ENCODE peak calls at places on chromosomes 3 and 15, in five cellular contexts. A is Karpas-422, V is kidney, Z is MM.1S, S is endothelial cell of umbilical vein. N is an unnamed sample. For H3K4me1, the result is how much of the 10 kb centered on the place peaks cover.

GRCh38 chr15:25251700-25252390 is 187.0 kb downstream of the UBE3A start:
- DNase-seq in A (no peak), V (no peak), Z (no peak), S (no peak), N (no peak)

GRCh38 chr3:129421988-129422745 is 6.3 kb downstream of the EFCAB12 start:
- DNase-seq in A (peak), V (no peak), Z (no peak), S (peak), N (no peak)

GRCh38 chr3:134366928-134367352 is 7.3 kb downstream of the AMOTL2 start:
- DNase-seq in A (no peak), V (peak), Z (no peak), S (peak), N (no peak)

GRCh38 chr3:31013843-31014242 is 119.4 kb upstream of the GADL1 start:
- DNase-seq in A (no peak), V (no peak), Z (no peak), S (no peak), N (peak)

GRCh38 chr3:159859424-159859823 is 129.2 kb upstream of the IL12A start:
- DNase-seq in A (no peak), V (no peak), Z (no peak), S (no peak), N (no peak)

GRCh38 chr15:22949074-22949547 is 31.1 kb downstream of the CYFIP1 start:
- DNase-seq in A (no peak), V (peak), Z (no peak), S (peak), N (no peak)

GRCh38 chr3:32959370-32959769 is 7.9 kb downstream of the CCR4 start:
- DNase-seq in A (no peak), V (no peak), Z (no peak), S (no peak), N (no peak)

GRCh38 chr3:14123308-14124222 is 1.1 kb downstream of the CHCHD4 start:
- DNase-seq in A (peak), V (no peak), Z (peak), S (no peak), N (no peak)

GRCh38 chr15:68275165-68275746 is 2.3 kb upstream of the FEM1B start:
- DNase-seq in A (no peak), V (no peak), Z (no peak), S (no peak), N (no peak)

GRCh38 chr3:33355611-33356010 is 78.4 kb downstream of the FBXL2 start:
- DNase-seq in A (no peak), V (no peak), Z (no peak), S (peak), N (no peak)

GRCh38 chr3:194952882-194953281 is 267.2 kb downstream of the FAM43A start:
- DNase-seq in A (no peak), V (no peak), Z (no peak), S (peak), N (no peak)

GRCh38 chr3:14780927-14781507 is 37.7 kb upstream of the FGD5 start:
- DNase-seq in A (peak), V (peak), Z (peak), S (peak), N (no peak)

GRCh38 chr3:146067048-146067447 is 93.9 kb downstream of the PLOD2 start:
- DNase-seq in A (no peak), V (no peak), Z (no peak), S (no peak), N (no peak)

GRCh38 chr3:107752202-107752990 is 229.6 kb downstream of the BBX start:
- DNase-seq in A (peak), V (no peak), Z (peak), S (peak), N (no peak)

GRCh38 chr3:9649791-9650521 is 651 bp downstream of the MTMR14 start:
- DNase-seq in A (peak), V (no peak), Z (no peak), S (no peak), N (no peak)

GRCh38 chr15:74382004-74382816 is 14.8 kb upstream of the CYP11A1 start:
- DNase-seq in A (peak), V (peak), Z (peak), S (peak), N (peak)
- H3K9ac ChIP-seq in A (no peak), V (no peak), Z (peak), S (no peak), N (no peak)

GRCh38 chr3:39385456-39386098 is 2.4 kb downstream of the SLC25A38 start:
- DNase-seq in A (no peak), V (no peak), Z (no peak), S (no peak), N (no peak)
- H3K4me1 ChIP-seq in A (half or more), V (under half), Z (under half), S (under half), N (half or more)

DNA sequence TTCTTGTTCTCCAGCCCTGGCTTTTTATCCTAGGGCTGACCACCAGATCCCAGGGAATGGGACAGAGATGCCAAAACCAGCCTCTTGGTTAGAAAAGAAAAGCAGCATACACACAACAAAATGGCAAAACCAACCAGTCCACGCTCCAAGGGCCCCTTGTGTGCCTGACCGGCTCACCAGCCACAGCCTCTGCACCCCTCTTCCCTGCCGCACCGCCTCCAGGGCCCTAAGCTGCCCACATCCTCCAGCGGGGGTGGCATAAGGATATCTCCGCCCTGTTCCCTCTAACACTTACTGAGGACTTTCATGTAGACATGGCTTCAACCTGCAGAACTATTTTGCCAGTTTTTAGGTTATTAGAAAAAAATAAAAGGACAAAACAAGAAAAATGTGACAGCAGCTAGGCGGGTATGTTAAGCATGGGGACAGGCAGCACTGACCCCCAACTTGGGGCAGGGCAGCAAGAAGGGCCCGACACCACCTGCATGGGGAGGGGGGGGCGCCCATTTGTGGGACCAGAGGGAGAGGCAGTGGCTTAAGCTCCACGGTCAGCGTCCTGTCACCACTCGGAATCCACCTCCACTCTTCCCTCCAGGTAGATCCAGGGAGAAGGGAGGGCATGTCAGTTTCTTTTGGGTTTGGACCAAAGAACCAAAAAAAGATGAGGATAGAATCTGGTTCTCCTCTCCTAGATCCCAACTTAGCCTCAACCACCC is 49.1 kb downstream of the DHX30 start:
- DNase-seq in A (no peak), V (peak), Z (no peak), S (no peak), N (no peak)
- H3K9ac ChIP-seq in A (no peak), V (no peak), Z (no peak), S (no peak), N (no peak)

GRCh38 chr15:92079047-92079446 is 225.5 kb downstream of the SLCO3A1 start:
- DNase-seq in A (peak), V (no peak), Z (no peak), S (no peak), N (peak)
- H3K4me1 ChIP-seq in A (under half), V (under half), Z (under half), S (under half), N (under half)

DNA sequence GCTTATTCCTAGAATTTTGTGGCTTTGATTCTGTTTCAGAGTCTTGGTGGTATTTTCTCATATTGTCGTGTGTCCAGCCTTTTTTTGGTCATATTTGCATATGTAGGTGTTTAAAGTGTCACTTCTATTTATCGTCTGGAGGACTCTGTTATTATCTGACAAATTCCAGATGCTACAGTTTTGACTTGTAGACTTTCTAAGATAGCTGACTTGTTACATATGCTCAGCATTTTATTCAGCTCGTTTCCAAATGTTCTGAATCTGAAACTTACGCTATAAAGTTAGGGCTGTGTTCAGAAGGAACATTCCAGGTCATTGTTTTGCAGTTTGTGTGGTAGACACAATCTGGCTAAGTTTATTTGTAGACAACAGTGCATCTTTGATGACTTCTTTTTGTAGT is 1.9 kb downstream of the PPP4R2 start:
- DNase-seq in A (no peak), V (no peak), Z (no peak), S (no peak), N (no peak)
- H3K9ac ChIP-seq in A (peak), V (peak), Z (peak), S (peak), N (peak)

N was measured in DND-41.